ENCODE peak calls at places on chromosome 18, in nine cellular contexts. One of them, this sample, is unnamed.

GRCh38 chr18:58758606-58759005 is 87.3 kb downstream of the MALT1 start:
- DNase-seq in thyroid gland: no peak
- DNase-seq in adrenal gland: no peak
- DNase-seq in breast epithelium: no peak
- DNase-seq in K562: no peak
- DNase-seq in body of pancreas: no peak
- DNase-seq in ovary: no peak
- DNase-seq in prostate gland: no peak
- DNase-seq in GM12891: no peak
- DNase-seq in this sample: no peak

GRCh38 chr18:52677991-52678390 is 338.0 kb downstream of the DCC start:
- DNase-seq in thyroid gland: no peak
- DNase-seq in adrenal gland: no peak
- DNase-seq in breast epithelium: no peak
- DNase-seq in K562: no peak
- DNase-seq in body of pancreas: peak; percentile 4
- DNase-seq in ovary: no peak
- DNase-seq in prostate gland: no peak
- DNase-seq in GM12891: no peak
- DNase-seq in this sample: no peak

GRCh38 chr18:68484241-68484640 is 230.7 kb downstream of the TMX3 start:
- DNase-seq in thyroid gland: no peak
- DNase-seq in adrenal gland: no peak
- DNase-seq in breast epithelium: no peak
- DNase-seq in K562: no peak
- DNase-seq in body of pancreas: no peak
- DNase-seq in ovary: no peak
- DNase-seq in prostate gland: no peak
- DNase-seq in GM12891: no peak
- DNase-seq in this sample: no peak

GRCh38 chr18:31983020-31983419 is 35.6 kb upstream of the RNF125 start:
- DNase-seq in thyroid gland: no peak
- DNase-seq in adrenal gland: no peak
- DNase-seq in breast epithelium: no peak
- DNase-seq in K562: no peak
- DNase-seq in body of pancreas: no peak
- DNase-seq in ovary: no peak
- DNase-seq in prostate gland: no peak
- DNase-seq in GM12891: no peak
- DNase-seq in this sample: no peak

GRCh38 chr18:74963820-74964446 is 245.0 kb downstream of the PTGR3 start:
- DNase-seq in thyroid gland: peak; percentile 57
- DNase-seq in adrenal gland: no peak
- DNase-seq in breast epithelium: no peak
- DNase-seq in K562: peak; percentile 13
- DNase-seq in body of pancreas: peak; percentile 61
- DNase-seq in ovary: no peak
- DNase-seq in prostate gland: no peak
- DNase-seq in GM12891: no peak
- DNase-seq in this sample: no peak

GRCh38 chr18:54359233-54359632 is 1.5 kb downstream of the C18orf54 start:
- DNase-seq in thyroid gland: no peak
- DNase-seq in adrenal gland: no peak
- DNase-seq in breast epithelium: no peak
- DNase-seq in K562: peak; percentile 9
- DNase-seq in body of pancreas: no peak
- DNase-seq in ovary: no peak
- DNase-seq in prostate gland: no peak
- DNase-seq in GM12891: no peak
- DNase-seq in this sample: no peak

GRCh38 chr18:35478520-35479435 is 19.0 kb downstream of the INO80C start:
- DNase-seq in thyroid gland: peak; percentile 61
- DNase-seq in adrenal gland: peak; percentile 34
- DNase-seq in breast epithelium: no peak
- DNase-seq in K562: peak; percentile 46
- DNase-seq in body of pancreas: peak; percentile 15
- DNase-seq in ovary: no peak
- DNase-seq in prostate gland: no peak
- DNase-seq in GM12891: no peak
- DNase-seq in this sample: peak; percentile 90

GRCh38 chr18:46536215-46536874 is 120.7 kb downstream of the LOXHD1 start:
- DNase-seq in thyroid gland: no peak
- DNase-seq in adrenal gland: no peak
- DNase-seq in breast epithelium: no peak
- DNase-seq in K562: no peak
- DNase-seq in body of pancreas: no peak
- DNase-seq in ovary: no peak
- DNase-seq in prostate gland: no peak
- DNase-seq in GM12891: no peak
- DNase-seq in this sample: peak; percentile 35

GRCh38 chr18:12518832-12519534 is 111.3 kb downstream of the PRELID3A start:
- DNase-seq in thyroid gland: no peak
- DNase-seq in adrenal gland: no peak
- DNase-seq in breast epithelium: no peak
- DNase-seq in K562: no peak
- DNase-seq in body of pancreas: no peak
- DNase-seq in ovary: no peak
- DNase-seq in prostate gland: no peak
- DNase-seq in GM12891: no peak
- DNase-seq in this sample: no peak

GRCh38 chr18:13879937-13880336 is 35.4 kb downstream of the MC2R start:
- DNase-seq in thyroid gland: no peak
- DNase-seq in adrenal gland: no peak
- DNase-seq in breast epithelium: no peak
- DNase-seq in K562: no peak
- DNase-seq in body of pancreas: no peak
- DNase-seq in ovary: no peak
- DNase-seq in prostate gland: no peak
- DNase-seq in GM12891: no peak
- DNase-seq in this sample: no peak

GRCh38 chr18:60873708-60874107 is 459.5 kb upstream of the CDH20 start:
- DNase-seq in thyroid gland: no peak
- DNase-seq in adrenal gland: no peak
- DNase-seq in breast epithelium: no peak
- DNase-seq in K562: no peak
- DNase-seq in body of pancreas: no peak
- DNase-seq in ovary: no peak
- DNase-seq in prostate gland: no peak
- DNase-seq in GM12891: no peak
- DNase-seq in this sample: no peak

GRCh38 chr18:60872434-60872833 is 460.8 kb upstream of the CDH20 start:
- DNase-seq in thyroid gland: no peak
- DNase-seq in adrenal gland: no peak
- DNase-seq in breast epithelium: no peak
- DNase-seq in K562: no peak
- DNase-seq in body of pancreas: no peak
- DNase-seq in ovary: no peak
- DNase-seq in prostate gland: no peak
- DNase-seq in GM12891: no peak
- DNase-seq in this sample: no peak

GRCh38 chr18:60875957-60876507 is 457.2 kb upstream of the CDH20 start:
- DNase-seq in thyroid gland: no peak
- DNase-seq in adrenal gland: no peak
- DNase-seq in breast epithelium: no peak
- DNase-seq in K562: no peak
- DNase-seq in body of pancreas: no peak
- DNase-seq in ovary: no peak
- DNase-seq in prostate gland: no peak
- DNase-seq in GM12891: no peak
- DNase-seq in this sample: no peak

GRCh38 chr18:60865801-60866200 is 467.4 kb upstream of the CDH20 start:
- DNase-seq in thyroid gland: no peak
- DNase-seq in adrenal gland: no peak
- DNase-seq in breast epithelium: no peak
- DNase-seq in K562: no peak
- DNase-seq in body of pancreas: no peak
- DNase-seq in ovary: no peak
- DNase-seq in prostate gland: no peak
- DNase-seq in GM12891: no peak
- DNase-seq in this sample: no peak

GRCh38 chr18:60870261-60870966 is 462.8 kb upstream of the CDH20 start:
- DNase-seq in thyroid gland: no peak
- DNase-seq in adrenal gland: no peak
- DNase-seq in breast epithelium: no peak
- DNase-seq in K562: no peak
- DNase-seq in body of pancreas: no peak
- DNase-seq in ovary: no peak
- DNase-seq in prostate gland: no peak
- DNase-seq in GM12891: no peak
- DNase-seq in this sample: no peak
- TF ChIP-seq POLR2A in thyroid gland: no peak
- TF ChIP-seq POLR2A in adrenal gland: no peak
- TF ChIP-seq POLR2A in breast epithelium: no peak
- TF ChIP-seq POLR2A in K562: no peak
- TF ChIP-seq POLR2A in body of pancreas: no peak
- TF ChIP-seq POLR2A in ovary: no peak
- TF ChIP-seq POLR2A in prostate gland: no peak
- TF ChIP-seq POLR2A in GM12891: no peak
- TF ChIP-seq POLR2A in this sample: no peak

DNA sequence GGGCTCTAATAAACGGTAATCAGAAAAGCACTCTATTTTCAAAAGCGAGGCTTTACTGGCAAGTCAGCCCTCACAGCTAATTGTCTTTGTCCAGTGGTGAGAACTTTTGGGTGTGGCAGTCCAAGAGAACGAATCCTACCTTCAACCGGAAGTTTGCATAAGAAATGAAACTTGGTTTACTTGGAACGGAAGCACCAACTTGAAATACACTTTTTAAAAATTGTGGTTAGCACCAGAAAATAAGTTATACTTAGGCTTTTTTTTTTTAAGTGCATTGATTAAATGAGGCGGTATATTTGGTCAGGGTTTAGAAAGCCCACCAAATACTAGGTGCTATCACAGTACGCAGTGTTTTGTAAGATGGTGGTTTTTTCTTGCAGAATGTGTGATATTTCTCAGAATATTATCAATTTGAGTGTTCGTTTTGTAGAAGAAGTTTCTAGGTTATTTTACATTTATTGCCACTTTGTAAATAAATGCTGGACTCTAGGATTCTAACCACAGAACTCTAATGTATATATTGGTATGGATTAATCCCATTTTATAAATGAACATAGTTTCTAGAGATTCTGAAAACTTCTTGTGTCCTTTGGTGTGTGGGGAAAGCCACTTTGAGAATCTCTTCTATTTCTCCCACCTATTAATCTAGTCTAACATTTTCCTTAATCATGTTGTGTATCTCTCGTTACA is 1.2 kb downstream of the MYL12A start:
- DNase-seq in thyroid gland: no peak
- DNase-seq in adrenal gland: no peak
- DNase-seq in breast epithelium: peak; percentile 54
- DNase-seq in K562: peak; percentile 39
- DNase-seq in body of pancreas: peak; percentile 53
- DNase-seq in ovary: no peak
- DNase-seq in prostate gland: peak; percentile 49
- DNase-seq in GM12891: no peak
- DNase-seq in this sample: no peak
- TF ChIP-seq POLR2A in thyroid gland: peak; percentile 56
- TF ChIP-seq POLR2A in adrenal gland: no peak
- TF ChIP-seq POLR2A in breast epithelium: no peak
- TF ChIP-seq POLR2A in K562: no peak
- TF ChIP-seq POLR2A in body of pancreas: peak; percentile 36
- TF ChIP-seq POLR2A in ovary: no peak
- TF ChIP-seq POLR2A in prostate gland: peak; percentile 26
- TF ChIP-seq POLR2A in GM12891: peak; percentile 36
- TF ChIP-seq POLR2A in this sample: no peak

DNA sequence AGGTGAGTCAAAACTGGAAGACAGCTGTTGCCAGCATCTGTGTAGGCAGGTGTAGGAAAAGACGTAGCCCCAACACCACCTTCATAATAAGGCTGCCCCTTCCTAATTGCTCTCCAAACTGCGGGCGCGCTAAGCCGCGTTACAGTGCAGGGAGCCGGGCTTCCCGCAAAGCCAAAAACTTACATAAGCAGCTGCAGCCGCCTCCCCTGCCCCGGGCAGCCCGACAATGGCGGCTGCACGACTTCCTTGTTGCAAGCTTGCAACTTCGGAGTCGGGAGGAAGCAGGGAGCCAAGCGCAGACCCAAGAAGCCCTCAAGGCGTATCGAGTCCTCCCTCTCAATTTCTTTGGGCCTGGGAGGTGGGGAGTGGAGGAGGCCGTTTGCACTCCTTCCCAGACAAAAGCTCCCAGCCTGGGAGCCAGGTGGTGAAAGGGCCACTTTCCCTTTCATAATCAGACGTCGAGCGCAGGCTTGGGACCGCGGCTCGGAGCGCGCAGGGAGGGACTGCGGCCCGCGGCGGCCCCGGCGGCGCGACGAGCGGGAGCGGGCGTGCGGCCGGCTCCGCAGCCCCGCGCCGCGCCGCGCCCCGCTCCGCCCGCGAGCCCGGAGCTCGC is 802 bp downstream of the ZBTB14 start:
- DNase-seq in thyroid gland: peak; percentile 59
- DNase-seq in adrenal gland: peak; percentile 56
- DNase-seq in breast epithelium: no peak
- DNase-seq in K562: no peak
- DNase-seq in body of pancreas: peak; percentile 61
- DNase-seq in ovary: peak; percentile 67
- DNase-seq in prostate gland: peak; percentile 38
- DNase-seq in GM12891: no peak
- DNase-seq in this sample: peak; percentile 44
- TF ChIP-seq POLR2A in thyroid gland: peak; percentile 33
- TF ChIP-seq POLR2A in adrenal gland: peak; percentile 56
- TF ChIP-seq POLR2A in breast epithelium: no peak
- TF ChIP-seq POLR2A in K562: peak; percentile 47
- TF ChIP-seq POLR2A in body of pancreas: peak; percentile 79
- TF ChIP-seq POLR2A in ovary: no peak
- TF ChIP-seq POLR2A in prostate gland: no peak
- TF ChIP-seq POLR2A in GM12891: peak; percentile 54
- TF ChIP-seq POLR2A in this sample: peak; percentile 31

GRCh38 chr18:3604260-3604625 is 154.3 kb downstream of the TGIF1 start:
- DNase-seq in thyroid gland: no peak
- DNase-seq in adrenal gland: no peak
- DNase-seq in breast epithelium: no peak
- DNase-seq in K562: no peak
- DNase-seq in body of pancreas: no peak
- DNase-seq in ovary: no peak
- DNase-seq in prostate gland: no peak
- DNase-seq in GM12891: no peak
- DNase-seq in this sample: no peak

GRCh38 chr18:3603460-3604259 is 153.7 kb downstream of the TGIF1 start:
- DNase-seq in thyroid gland: peak; percentile 24
- DNase-seq in adrenal gland: no peak
- DNase-seq in breast epithelium: no peak
- DNase-seq in K562: peak; percentile 72
- DNase-seq in body of pancreas: peak; percentile 82
- DNase-seq in ovary: no peak
- DNase-seq in prostate gland: peak; percentile 53
- DNase-seq in GM12891: no peak
- DNase-seq in this sample: peak; percentile 94

GRCh38 chr18:3605562-3606443 is 155.8 kb downstream of the TGIF1 start:
- DNase-seq in thyroid gland: no peak
- DNase-seq in adrenal gland: no peak
- DNase-seq in breast epithelium: no peak
- DNase-seq in K562: no peak
- DNase-seq in body of pancreas: no peak
- DNase-seq in ovary: no peak
- DNase-seq in prostate gland: no peak
- DNase-seq in GM12891: no peak
- DNase-seq in this sample: no peak

GRCh38 chr18:3607309-3608098 is 157.5 kb downstream of the TGIF1 start:
- DNase-seq in thyroid gland: no peak
- DNase-seq in adrenal gland: no peak
- DNase-seq in breast epithelium: no peak
- DNase-seq in K562: no peak
- DNase-seq in body of pancreas: no peak
- DNase-seq in ovary: no peak
- DNase-seq in prostate gland: no peak
- DNase-seq in GM12891: no peak
- DNase-seq in this sample: no peak

GRCh38 chr18:3604626-3605408 is 154.8 kb downstream of the TGIF1 start:
- DNase-seq in thyroid gland: no peak
- DNase-seq in adrenal gland: no peak
- DNase-seq in breast epithelium: no peak
- DNase-seq in K562: no peak
- DNase-seq in body of pancreas: peak; percentile 44
- DNase-seq in ovary: no peak
- DNase-seq in prostate gland: no peak
- DNase-seq in GM12891: no peak
- DNase-seq in this sample: no peak
- TF ChIP-seq POLR2A in thyroid gland: peak; percentile 29
- TF ChIP-seq POLR2A in adrenal gland: peak; percentile 51
- TF ChIP-seq POLR2A in breast epithelium: no peak
- TF ChIP-seq POLR2A in K562: no peak
- TF ChIP-seq POLR2A in body of pancreas: no peak
- TF ChIP-seq POLR2A in ovary: no peak
- TF ChIP-seq POLR2A in prostate gland: no peak
- TF ChIP-seq POLR2A in GM12891: peak; percentile 30
- TF ChIP-seq POLR2A in this sample: no peak